ENCODE peak calls at places on chromosome X, in five cellular contexts. R is neuronal stem cell, S is mesenchymal stem cell, C is H9, P is H1. H is an unnamed sample.
A peak's percentile ranks its signal among the peaks of the same experiment; 100 is the strongest.

GRCh38 chrX:38220024-38220935 is at the start of gene SRPX:
- DNase-seq in R (peak; percentile 20), S (peak; percentile 69), C (peak; percentile 53), P (peak; percentile 54), H (peak; percentile 10)

GRCh38 chrX:30865020-30865419 is 24.0 kb downstream of the TAB3 start:
- DNase-seq in R (no peak), S (peak; percentile 1), C (peak; percentile 41), P (peak; percentile 42), H (peak; percentile 65)

GRCh38 chrX:16970977-16971376 is 24.5 kb downstream of the REPS2 start:
- DNase-seq in R (no peak), S (peak; percentile 10), C (no peak), P (no peak), H (no peak)

GRCh38 chrX:97743014-97743413 is 859.3 kb downstream of the RPA4 start:
- DNase-seq in R (no peak), S (no peak), C (no peak), P (no peak), H (no peak)

GRCh38 chrX:1453390-1453783 is 678 bp upstream of the ASMTL start:
- DNase-seq in R (no peak), S (no peak), C (no peak), P (no peak), H (no peak)

GRCh38 chrX:38336538-38337240 is 9.4 kb upstream of the RPGR start:
- DNase-seq in R (no peak), S (no peak), C (no peak), P (no peak), H (no peak)

GRCh38 chrX:17697191-17697590 is 40.1 kb upstream of the SCML1 start:
- DNase-seq in R (no peak), S (peak; percentile 24), C (no peak), P (no peak), H (no peak)

GRCh38 chrX:118420462-118420861 is 74.6 kb downstream of the WDR44 start:
- DNase-seq in R (no peak), S (peak; percentile 72), C (no peak), P (no peak), H (peak; percentile 34)

GRCh38 chrX:108734426-108734825 is 1.9 kb downstream of the IRS4 start:
- DNase-seq in R (no peak), S (no peak), C (no peak), P (no peak), H (no peak)

GRCh38 chrX:132708529-132708928 is 219.7 kb upstream of the MBNL3 start:
- DNase-seq in R (no peak), S (no peak), C (no peak), P (no peak), H (no peak)

GRCh38 chrX:72467171-72467570 is 105.5 kb downstream of the HDAC8 start:
- DNase-seq in R (no peak), S (no peak), C (no peak), P (no peak), H (no peak)

GRCh38 chrX:11386001-11386523 is 92.8 kb downstream of the AMELX start:
- DNase-seq in R (no peak), S (peak; percentile 44), C (no peak), P (no peak), H (peak; percentile 89)

GRCh38 chrX:149937881-149938426 is 337 bp downstream of the EOLA2 start:
- DNase-seq in R (no peak), S (no peak), C (no peak), P (no peak), H (no peak)

GRCh38 chrX:39891781-39892180 is 206.0 kb downstream of the BCOR start:
- DNase-seq in R (no peak), S (no peak), C (no peak), P (no peak), H (no peak)

GRCh38 chrX:115392031-115392430 is 102.5 kb downstream of the LUZP4 start:
- DNase-seq in R (no peak), S (no peak), C (no peak), P (no peak), H (no peak)

GRCh38 chrX:140057001-140057411 is 91.7 kb upstream of the CXorf66 start:
- DNase-seq in R (peak; percentile 77), S (peak; percentile 47), C (peak; percentile 80), P (peak; percentile 83), H (peak; percentile 75)

GRCh38 chrX:17456526-17456925 is 81.5 kb downstream of the NHS start:
- DNase-seq in R (peak; percentile 37), S (no peak), C (no peak), P (no peak), H (no peak)

GRCh38 chrX:48489892-48490291 is 13.9 kb downstream of the FTSJ1 start:
- DNase-seq in R (no peak), S (no peak), C (no peak), P (no peak), H (no peak)

GRCh38 chrX:85326234-85327059 is 53.0 kb downstream of the POF1B start:
- DNase-seq in R (no peak), S (no peak), C (peak; percentile 14), P (no peak), H (no peak)

GRCh38 chrX:2652106-2652505 is 39.0 kb upstream of the CD99 start:
- DNase-seq in R (no peak), S (no peak), C (peak; percentile 58), P (peak; percentile 63), H (no peak)

GRCh38 chrX:118346258-118347094 is 570 bp downstream of the WDR44 start:
- DNase-seq in R (peak; percentile 24), S (peak; percentile 63), C (no peak), P (no peak), H (no peak)

GRCh38 chrX:155841232-155841631 is 39.9 kb upstream of the VAMP7 start:
- DNase-seq in R (no peak), S (no peak), C (no peak), P (no peak), H (no peak)

GRCh38 chrX:72062890-72063289 is 68.8 kb downstream of the RTL5 start:
- DNase-seq in R (no peak), S (no peak), C (no peak), P (no peak), H (no peak)

GRCh38 chrX:40543661-40544328 is 37.0 kb upstream of the ATP6AP2 start:
- DNase-seq in R (peak; percentile 70), S (peak; percentile 68), C (no peak), P (no peak), H (peak; percentile 93)

GRCh38 chrX:23552289-23552688 is 115.0 kb upstream of the PRDX4 start:
- DNase-seq in R (no peak), S (no peak), C (no peak), P (no peak), H (no peak)

GRCh38 chrX:43813898-43814297 is 68.4 kb downstream of the MAOB start:
- DNase-seq in R (peak; percentile 6), S (no peak), C (peak; percentile 35), P (peak; percentile 45), H (no peak)

GRCh38 chrX:113726898-113727297 is 857.0 kb upstream of the HTR2C start:
- DNase-seq in R (no peak), S (peak; percentile 20), C (no peak), P (no peak), H (no peak)

GRCh38 chrX:154467556-154467955 is 9.5 kb downstream of the PLXNA3 start:
- DNase-seq in R (no peak), S (no peak), C (no peak), P (no peak), H (no peak)

GRCh38 chrX:154469114-154469513 is 10.0 kb downstream of the LAGE3 start:
- DNase-seq in R (no peak), S (no peak), C (no peak), P (no peak), H (no peak)

GRCh38 chrX:154469880-154470279 is 9.2 kb downstream of the LAGE3 start:
- DNase-seq in R (no peak), S (no peak), C (no peak), P (no peak), H (no peak)

GRCh38 chrX:154466907-154467306 is 8.8 kb downstream of the PLXNA3 start:
- DNase-seq in R (no peak), S (no peak), C (no peak), P (no peak), H (no peak)

GRCh38 chrX:154468217-154468616 is 10.1 kb downstream of the PLXNA3 start:
- DNase-seq in R (no peak), S (no peak), C (no peak), P (no peak), H (no peak)
- H2BK12ac ChIP-seq in R (no peak overlapping the region), S (no peak overlapping the region), C (no peak overlapping the region), P (no peak overlapping the region), H (no peak overlapping the region)

DNA sequence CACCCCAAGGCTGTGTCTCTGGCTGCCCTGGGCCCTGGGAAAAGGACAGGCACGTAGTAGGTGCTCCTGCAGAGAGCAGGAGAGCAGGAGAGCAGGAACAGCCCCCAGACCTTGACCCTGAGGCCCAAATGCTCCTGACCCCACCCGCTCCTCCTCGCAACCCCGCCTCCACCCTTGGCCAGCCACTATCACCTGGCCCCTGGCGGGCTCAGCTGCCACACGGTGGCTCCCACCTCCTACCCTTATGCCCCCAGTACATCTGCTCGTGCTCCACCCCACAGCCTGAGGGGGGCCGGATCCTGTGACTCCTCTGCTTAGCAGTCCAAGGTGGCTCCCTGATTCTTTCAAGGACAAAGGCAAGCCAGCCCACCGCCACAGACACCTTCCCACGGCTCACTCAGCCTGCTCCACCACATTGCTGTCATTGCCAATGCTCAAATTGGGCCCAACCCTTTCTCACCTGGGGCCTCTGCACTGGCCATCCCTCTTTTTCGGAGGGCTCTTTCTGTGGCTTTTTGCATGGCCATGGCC is 5.4 kb upstream of the HAUS7 start:
- DNase-seq in R (no peak), S (no peak), C (no peak), P (no peak), H (peak; percentile 91)
- H2AK5ac ChIP-seq in R (peak overlapping the region; percentile 45), S (no peak overlapping the region), C (no peak overlapping the region), P (peak overlapping the region; percentile 9), H (no peak overlapping the region)

GRCh38 chrX:54184474-54184873 is 1.4 kb upstream of the FAM120C start:
- DNase-seq in R (no peak), S (no peak), C (no peak), P (no peak), H (no peak)

GRCh38 chrX:54180403-54180802 is 2.7 kb downstream of the FAM120C start:
- DNase-seq in R (no peak), S (peak; percentile 43), C (no peak), P (no peak), H (no peak)

GRCh38 chrX:54182864-54183613 is at the start of gene FAM120C:
- DNase-seq in R (peak; percentile 64), S (peak; percentile 79), C (peak; percentile 80), P (peak; percentile 60), H (peak; percentile 55)

GRCh38 chrX:54181196-54181953 is 1.7 kb downstream of the FAM120C start:
- DNase-seq in R (no peak), S (peak; percentile 28), C (no peak), P (no peak), H (no peak)

GRCh38 chrX:54182194-54182863 is 725 bp downstream of the FAM120C start:
- DNase-seq in R (peak; percentile 8), S (peak; percentile 43), C (peak; percentile 43), P (peak; percentile 53), H (no peak)
- H2BK12ac ChIP-seq in R (no peak overlapping the region), S (no peak overlapping the region), C (no peak overlapping the region), P (no peak overlapping the region), H (no peak overlapping the region)

GRCh38 chrX:22073928-22074327 is 41.8 kb downstream of the PHEX start:
- DNase-seq in R (no peak), S (no peak), C (no peak), P (no peak), H (peak; percentile 93)
- H2AK5ac ChIP-seq in R (no peak overlapping the region), S (no peak overlapping the region), C (no peak overlapping the region), P (no peak overlapping the region), H (no peak overlapping the region)

H was measured in trophoblast cell.